ENCODE peak calls at places on chromosomes 6 and 20, in five cellular contexts. One of them, this sample, is unnamed.

GRCh38 chr6:9482030-9482731 is 932.7 kb downstream of the TFAP2A start:
- DNase-seq in GM12865: no peak
- DNase-seq in lung: no peak
- DNase-seq in AG10803: peak
- DNase-seq in CD8-positive, alpha-beta T cell: no peak
- DNase-seq in this sample: no peak

GRCh38 chr6:147040041-147040440 is 164.2 kb upstream of the STXBP5 start:
- DNase-seq in GM12865: no peak
- DNase-seq in lung: no peak
- DNase-seq in AG10803: peak
- DNase-seq in CD8-positive, alpha-beta T cell: no peak
- DNase-seq in this sample: no peak

GRCh38 chr6:93889713-93890112 is 470.4 kb upstream of the EPHA7 start:
- DNase-seq in GM12865: no peak
- DNase-seq in lung: no peak
- DNase-seq in AG10803: no peak
- DNase-seq in CD8-positive, alpha-beta T cell: no peak
- DNase-seq in this sample: no peak

GRCh38 chr6:13488015-13488895 is 855 bp upstream of the GFOD1 start:
- DNase-seq in GM12865: peak
- DNase-seq in lung: no peak
- DNase-seq in AG10803: peak
- DNase-seq in CD8-positive, alpha-beta T cell: peak
- DNase-seq in this sample: no peak

GRCh38 chr6:130164251-130164650 is 58.5 kb downstream of the SAMD3 start:
- DNase-seq in GM12865: no peak
- DNase-seq in lung: no peak
- DNase-seq in AG10803: no peak
- DNase-seq in CD8-positive, alpha-beta T cell: no peak
- DNase-seq in this sample: no peak

GRCh38 chr20:44615876-44616603 is 33.7 kb downstream of the PKIG start:
- DNase-seq in GM12865: no peak
- DNase-seq in lung: no peak
- DNase-seq in AG10803: no peak
- DNase-seq in CD8-positive, alpha-beta T cell: no peak
- DNase-seq in this sample: no peak

GRCh38 chr20:18634501-18634900 is 46.6 kb downstream of the DTD1 start:
- DNase-seq in GM12865: no peak
- DNase-seq in lung: no peak
- DNase-seq in AG10803: no peak
- DNase-seq in CD8-positive, alpha-beta T cell: no peak
- DNase-seq in this sample: no peak

GRCh38 chr6:129567374-129567773 is 142.6 kb downstream of the ARHGAP18 start:
- DNase-seq in GM12865: peak
- DNase-seq in lung: no peak
- DNase-seq in AG10803: peak
- DNase-seq in CD8-positive, alpha-beta T cell: peak
- DNase-seq in this sample: no peak

GRCh38 chr6:41939848-41940758 is 1.5 kb downstream of the CCND3 start:
- DNase-seq in GM12865: peak
- DNase-seq in lung: peak
- DNase-seq in AG10803: peak
- DNase-seq in CD8-positive, alpha-beta T cell: no peak
- DNase-seq in this sample: no peak

GRCh38 chr6:39204646-39205244 is 24.5 kb downstream of the KCNK5 start:
- DNase-seq in GM12865: no peak
- DNase-seq in lung: no peak
- DNase-seq in AG10803: no peak
- DNase-seq in CD8-positive, alpha-beta T cell: no peak
- DNase-seq in this sample: no peak

GRCh38 chr6:11166948-11167347 is 55.4 kb upstream of the ERVFRD-1 start:
- DNase-seq in GM12865: no peak
- DNase-seq in lung: peak
- DNase-seq in AG10803: no peak
- DNase-seq in CD8-positive, alpha-beta T cell: no peak
- DNase-seq in this sample: no peak

GRCh38 chr20:982754-983153 is 19.4 kb downstream of the RSPO4 start:
- DNase-seq in GM12865: no peak
- DNase-seq in lung: no peak
- DNase-seq in AG10803: no peak
- DNase-seq in CD8-positive, alpha-beta T cell: no peak
- DNase-seq in this sample: no peak

GRCh38 chr6:19995575-19996257 is 158.5 kb downstream of the ID4 start:
- DNase-seq in GM12865: no peak
- DNase-seq in lung: no peak
- DNase-seq in AG10803: no peak
- DNase-seq in CD8-positive, alpha-beta T cell: no peak
- DNase-seq in this sample: no peak

GRCh38 chr20:63102720-63103375 is 96.1 kb upstream of the BHLHE23 start:
- DNase-seq in GM12865: peak
- DNase-seq in lung: no peak
- DNase-seq in AG10803: peak
- DNase-seq in CD8-positive, alpha-beta T cell: peak
- DNase-seq in this sample: peak

GRCh38 chr20:17735206-17735804 is 35.5 kb downstream of the BANF2 start:
- DNase-seq in GM12865: no peak
- DNase-seq in lung: no peak
- DNase-seq in AG10803: peak
- DNase-seq in CD8-positive, alpha-beta T cell: no peak
- DNase-seq in this sample: no peak

GRCh38 chr6:64926051-64926450 is 781.0 kb downstream of the EYS start:
- DNase-seq in GM12865: no peak
- DNase-seq in lung: no peak
- DNase-seq in AG10803: no peak
- DNase-seq in CD8-positive, alpha-beta T cell: no peak
- DNase-seq in this sample: no peak

GRCh38 chr6:17932362-17932852 is 55.0 kb downstream of the KIF13A start:
- DNase-seq in GM12865: no peak
- DNase-seq in lung: peak
- DNase-seq in AG10803: peak
- DNase-seq in CD8-positive, alpha-beta T cell: no peak
- DNase-seq in this sample: no peak

GRCh38 chr6:141552031-141552430 is 580.7 kb upstream of the GJE1 start:
- DNase-seq in GM12865: no peak
- DNase-seq in lung: no peak
- DNase-seq in AG10803: no peak
- DNase-seq in CD8-positive, alpha-beta T cell: no peak
- DNase-seq in this sample: no peak

GRCh38 chr6:113859349-113860164 is 2.4 kb downstream of the MARCKS start:
- DNase-seq in GM12865: peak
- DNase-seq in lung: no peak
- DNase-seq in AG10803: peak
- DNase-seq in CD8-positive, alpha-beta T cell: no peak
- DNase-seq in this sample: peak

GRCh38 chr6:143872211-143872610 is 7.9 kb downstream of the ZC2HC1B start:
- DNase-seq in GM12865: peak
- DNase-seq in lung: no peak
- DNase-seq in AG10803: no peak
- DNase-seq in CD8-positive, alpha-beta T cell: no peak
- DNase-seq in this sample: no peak

GRCh38 chr6:129923520-129923919 is 62.4 kb upstream of the TMEM244 start:
- DNase-seq in GM12865: no peak
- DNase-seq in lung: no peak
- DNase-seq in AG10803: peak
- DNase-seq in CD8-positive, alpha-beta T cell: no peak
- DNase-seq in this sample: no peak

GRCh38 chr20:57785720-57786119 is 75.9 kb upstream of the PMEPA1 start:
- DNase-seq in GM12865: no peak
- DNase-seq in lung: no peak
- DNase-seq in AG10803: no peak
- DNase-seq in CD8-positive, alpha-beta T cell: no peak
- DNase-seq in this sample: no peak

GRCh38 chr6:18263561-18264337 is 581 bp downstream of the DEK start:
- DNase-seq in GM12865: peak
- DNase-seq in lung: peak
- DNase-seq in AG10803: no peak
- DNase-seq in CD8-positive, alpha-beta T cell: peak
- DNase-seq in this sample: peak

DNA sequence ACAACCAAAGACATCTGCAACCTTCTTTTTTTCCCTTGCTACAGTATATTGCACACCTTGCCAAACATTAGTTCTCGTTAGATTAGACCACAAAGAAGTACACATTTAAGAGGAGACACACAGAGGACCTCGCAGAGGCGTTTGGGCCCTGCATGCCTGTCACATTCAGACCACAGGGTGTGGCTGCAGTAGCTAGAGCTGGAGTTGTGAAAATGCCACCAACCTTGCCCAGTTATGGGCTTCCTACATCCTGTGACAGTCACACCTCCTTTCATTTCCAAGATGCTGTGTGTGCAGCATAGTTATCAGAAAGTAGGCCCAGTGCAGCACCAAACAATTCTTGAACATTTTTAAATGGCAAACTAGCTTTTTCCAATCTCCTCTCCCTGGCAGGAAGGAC is 2.4 kb downstream of the SYNE1 start:
- DNase-seq in GM12865: peak
- DNase-seq in lung: no peak
- DNase-seq in AG10803: peak
- DNase-seq in CD8-positive, alpha-beta T cell: peak
- DNase-seq in this sample: peak
- H3K4me3 ChIP-seq in GM12865: peak
- H3K4me3 ChIP-seq in lung: no peak
- H3K4me3 ChIP-seq in AG10803: no peak
- H3K4me3 ChIP-seq in CD8-positive, alpha-beta T cell: no peak
- H3K4me3 ChIP-seq in this sample: no peak

DNA sequence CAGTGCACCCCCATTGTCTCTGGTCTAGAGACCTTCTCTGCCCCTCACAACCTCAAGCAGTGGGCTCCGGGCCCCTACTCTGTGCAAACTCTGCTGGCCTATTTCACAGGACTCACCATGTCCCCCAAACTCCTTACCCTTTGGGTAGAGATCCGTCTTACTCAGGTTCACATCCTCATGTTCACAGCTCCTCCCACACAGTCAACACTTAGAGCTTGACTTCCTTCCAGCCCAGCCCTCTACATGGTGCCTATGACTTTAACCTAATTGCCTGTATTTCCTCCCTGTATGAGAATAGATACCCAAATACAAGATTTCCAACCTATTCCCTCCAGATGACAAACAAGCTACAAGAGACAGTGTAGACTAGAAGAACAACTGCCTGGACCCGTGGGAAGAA is 528.6 kb upstream of the JARID2 start:
- DNase-seq in GM12865: no peak
- DNase-seq in lung: no peak
- DNase-seq in AG10803: no peak
- DNase-seq in CD8-positive, alpha-beta T cell: no peak
- DNase-seq in this sample: no peak
- H3K4me3 ChIP-seq in GM12865: no peak
- H3K4me3 ChIP-seq in lung: no peak
- H3K4me3 ChIP-seq in AG10803: no peak
- H3K4me3 ChIP-seq in CD8-positive, alpha-beta T cell: no peak
- H3K4me3 ChIP-seq in this sample: no peak

GRCh38 chr6:21864211-21864610 is 270.7 kb downstream of the SOX4 start:
- DNase-seq in GM12865: no peak
- DNase-seq in lung: no peak
- DNase-seq in AG10803: no peak
- DNase-seq in CD8-positive, alpha-beta T cell: no peak
- DNase-seq in this sample: no peak
- H3K4me3 ChIP-seq in GM12865: no peak
- H3K4me3 ChIP-seq in lung: no peak
- H3K4me3 ChIP-seq in AG10803: no peak
- H3K4me3 ChIP-seq in CD8-positive, alpha-beta T cell: no peak
- H3K4me3 ChIP-seq in this sample: no peak

GRCh38 chr20:46582648-46583047 is 32.2 kb upstream of the OCSTAMP start:
- DNase-seq in GM12865: no peak
- DNase-seq in lung: no peak
- DNase-seq in AG10803: no peak
- DNase-seq in CD8-positive, alpha-beta T cell: no peak
- DNase-seq in this sample: no peak
- H3K4me3 ChIP-seq in GM12865: no peak
- H3K4me3 ChIP-seq in lung: no peak
- H3K4me3 ChIP-seq in AG10803: no peak
- H3K4me3 ChIP-seq in CD8-positive, alpha-beta T cell: no peak
- H3K4me3 ChIP-seq in this sample: no peak

GRCh38 chr6:56890683-56891429 is 64.1 kb upstream of the BEND6 start:
- DNase-seq in GM12865: peak
- DNase-seq in lung: no peak
- DNase-seq in AG10803: peak
- DNase-seq in CD8-positive, alpha-beta T cell: no peak
- DNase-seq in this sample: peak
- H3K4me3 ChIP-seq in GM12865: peak
- H3K4me3 ChIP-seq in lung: no peak
- H3K4me3 ChIP-seq in AG10803: no peak
- H3K4me3 ChIP-seq in CD8-positive, alpha-beta T cell: no peak
- H3K4me3 ChIP-seq in this sample: peak

DNA sequence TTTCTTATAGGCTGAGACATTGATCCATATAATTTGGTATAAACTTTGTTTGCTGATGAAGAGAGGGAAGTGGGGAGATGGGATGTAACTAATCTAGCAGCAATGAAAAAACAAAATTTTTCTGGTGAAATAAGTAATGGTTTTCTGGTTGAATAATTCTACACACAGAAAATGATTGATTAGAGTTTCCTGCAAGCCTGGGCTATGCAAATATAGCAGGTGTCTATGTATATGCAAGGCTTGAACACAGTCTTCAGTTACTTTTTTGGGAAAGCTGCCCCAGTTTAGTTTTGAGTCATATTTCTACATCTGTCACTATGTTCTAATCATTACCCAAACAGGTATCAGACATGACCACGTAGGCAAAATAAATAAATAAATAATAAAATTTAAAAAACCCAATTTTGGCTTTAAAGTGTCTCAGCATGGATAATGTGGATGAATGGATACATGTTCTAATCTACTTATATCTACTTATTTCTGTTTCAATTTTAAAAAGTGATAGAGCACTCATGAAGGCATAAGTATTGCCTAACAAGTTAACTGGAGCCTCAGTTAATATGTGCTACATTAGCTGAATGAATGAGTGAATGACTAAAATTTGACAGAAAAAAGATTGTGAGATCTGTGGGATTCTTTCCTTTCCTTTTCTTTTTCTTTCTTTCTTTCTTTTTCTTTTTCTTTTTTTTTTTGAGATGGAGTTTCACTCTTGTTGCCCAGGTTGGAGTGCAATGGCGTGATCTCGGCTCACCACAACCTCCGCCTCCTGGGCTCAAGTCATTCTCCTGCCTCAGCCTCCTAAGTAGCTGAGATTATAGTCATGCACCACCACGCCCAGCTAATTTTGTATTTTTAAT is 37.2 kb upstream of the TFB1M start:
- DNase-seq in GM12865: peak
- DNase-seq in lung: no peak
- DNase-seq in AG10803: no peak
- DNase-seq in CD8-positive, alpha-beta T cell: no peak
- DNase-seq in this sample: peak
- H3K4me3 ChIP-seq in GM12865: peak
- H3K4me3 ChIP-seq in lung: no peak
- H3K4me3 ChIP-seq in AG10803: no peak
- H3K4me3 ChIP-seq in CD8-positive, alpha-beta T cell: no peak
- H3K4me3 ChIP-seq in this sample: no peak

GRCh38 chr6:30495993-30496392 is 6.7 kb downstream of the HLA-E start:
- DNase-seq in GM12865: no peak
- DNase-seq in lung: no peak
- DNase-seq in AG10803: no peak
- DNase-seq in CD8-positive, alpha-beta T cell: no peak
- DNase-seq in this sample: no peak

GRCh38 chr6:30497714-30498113 is 8.4 kb downstream of the HLA-E start:
- DNase-seq in GM12865: no peak
- DNase-seq in lung: no peak
- DNase-seq in AG10803: no peak
- DNase-seq in CD8-positive, alpha-beta T cell: no peak
- DNase-seq in this sample: no peak

GRCh38 chr6:30500421-30501069 is 11.2 kb downstream of the HLA-E start:
- DNase-seq in GM12865: no peak
- DNase-seq in lung: no peak
- DNase-seq in AG10803: peak
- DNase-seq in CD8-positive, alpha-beta T cell: no peak
- DNase-seq in this sample: no peak
- H3K4me3 ChIP-seq in GM12865: no peak
- H3K4me3 ChIP-seq in lung: no peak
- H3K4me3 ChIP-seq in AG10803: no peak
- H3K4me3 ChIP-seq in CD8-positive, alpha-beta T cell: peak
- H3K4me3 ChIP-seq in this sample: no peak